ENCODE peak calls at places on chromosomes 5 and 9, in four cellular contexts. A is A549, M is HepG2, L is K562. C is an unnamed sample.

GRCh38 chr5:26568316-26568715 is 470.1 kb downstream of the CDH9 start:
- DNase-seq in L (no peak), M (no peak), A (no peak), C (no peak)

GRCh38 chr9:98341157-98342102 is 86.0 kb upstream of the TBC1D2 start:
- DNase-seq in M (no peak), L (peak; percentile 84), A (no peak), C (no peak)

GRCh38 chr5:17817946-17818345 is 183.7 kb downstream of the TAF11L14 start:
- DNase-seq in L (no peak), A (no peak), M (no peak), C (no peak)

GRCh38 chr9:133188006-133188842 is 20.8 kb downstream of the OBP2B start:
- DNase-seq in L (peak; percentile 63), A (peak; percentile 42), M (peak; percentile 42), C (no peak)

GRCh38 chr9:95801797-95802196 is 73.7 kb upstream of the ERCC6L2 start:
- DNase-seq in A (no peak), M (no peak), L (no peak), C (no peak)

GRCh38 chr5:147576646-147577535 is 67.0 kb upstream of the DPYSL3 start:
- DNase-seq in A (peak; percentile 40), M (no peak), L (peak; percentile 8), C (no peak)

GRCh38 chr5:29231153-29231552 is 1962.3 kb upstream of the CDH6 start:
- DNase-seq in L (no peak), A (no peak), M (no peak), C (no peak)

GRCh38 chr5:159907689-159908088 is 8.6 kb upstream of the ADRA1B start:
- DNase-seq in A (peak; percentile 80), L (no peak), M (no peak), C (no peak)

GRCh38 chr9:117425562-117425961 is 10.7 kb upstream of the ASTN2 start:
- DNase-seq in M (no peak), A (no peak), L (no peak), C (no peak)

GRCh38 chr5:31196309-31196708 is 2.8 kb downstream of the CDH6 start:
- DNase-seq in A (peak; percentile 20), L (no peak), M (peak; percentile 9), C (no peak)

GRCh38 chr9:80797841-80798688 is 891.3 kb downstream of the TLE1 start:
- DNase-seq in M (no peak), L (no peak), A (no peak), C (no peak)

GRCh38 chr9:21454149-21454548 is 13.9 kb downstream of the IFNA1 start:
- DNase-seq in A (no peak), L (no peak), M (no peak), C (no peak)

GRCh38 chr5:74895906-74896305 is 29.7 kb upstream of the FAM169A start:
- DNase-seq in M (no peak), L (no peak), A (peak; percentile 18), C (no peak)

GRCh38 chr5:5826911-5827310 is 404.4 kb downstream of the ICE1 start:
- DNase-seq in M (no peak), L (no peak), A (no peak), C (no peak)

GRCh38 chr5:151745071-151745705 is 13.2 kb downstream of the ATOX1 start:
- DNase-seq in L (no peak), A (no peak), M (no peak), C (peak; percentile 71)

GRCh38 chr9:112174965-112175795 is at the start of gene SUSD1:
- DNase-seq in L (peak; percentile 91), A (peak; percentile 35), M (peak; percentile 31), C (no peak)

GRCh38 chr9:129570450-129571297 is 50.2 kb downstream of the C9orf50 start:
- DNase-seq in A (peak; percentile 95), M (peak; percentile 75), L (peak; percentile 76), C (no peak)

GRCh38 chr5:82641362-82641988 is 363.3 kb upstream of the RPS23 start:
- DNase-seq in M (peak; percentile 82), A (peak; percentile 76), L (peak; percentile 49), C (peak; percentile 19)

GRCh38 chr9:100106616-100107015 is 7.6 kb downstream of the INVS start:
- DNase-seq in L (no peak), M (no peak), A (no peak), C (no peak)

GRCh38 chr5:50623666-50624065 is 42.8 kb upstream of the PARP8 start:
- DNase-seq in A (no peak), L (no peak), M (no peak), C (no peak)

GRCh38 chr9:21890696-21891095 is 88.3 kb downstream of the MTAP start:
- DNase-seq in L (no peak), A (no peak), M (no peak), C (no peak)

GRCh38 chr5:95759634-95760033 is 28.5 kb downstream of the RHOBTB3 start:
- DNase-seq in M (peak; percentile 95), L (no peak), A (peak; percentile 73), C (no peak)

GRCh38 chr9:119838210-119838609 is 469.0 kb upstream of the BRINP1 start:
- DNase-seq in L (no peak), A (no peak), M (no peak), C (no peak)

GRCh38 chr9:95506692-95507455 is 9.9 kb downstream of the PTCH1 start:
- DNase-seq in M (peak; percentile 47), L (peak; percentile 24), A (peak; percentile 65), C (no peak)

GRCh38 chr9:128505414-128505765 is 871 bp downstream of the GLE1 start:
- DNase-seq in A (no peak), L (no peak), M (no peak), C (no peak)
- TF ChIP-seq CHD4 in A (no peak), L (no peak), M (no peak), C (no peak)

GRCh38 chr5:148623741-148624140 is 30.6 kb downstream of the HTR4 start:
- DNase-seq in L (no peak), M (no peak), A (no peak), C (no peak)
- TF ChIP-seq CHD4 in L (no peak), M (no peak), A (no peak), C (no peak)

GRCh38 chr9:89277043-89277442 is 34.0 kb upstream of the CKS2 start:
- DNase-seq in L (no peak), A (no peak), M (no peak), C (no peak)

GRCh38 chr9:89278551-89278950 is 32.4 kb upstream of the CKS2 start:
- DNase-seq in L (no peak), A (peak; percentile 16), M (no peak), C (no peak)

GRCh38 chr9:89281106-89281505 is 29.9 kb upstream of the CKS2 start:
- DNase-seq in A (no peak), M (no peak), L (no peak), C (no peak)

GRCh38 chr9:89277454-89277853 is 33.5 kb upstream of the CKS2 start:
- DNase-seq in A (no peak), M (no peak), L (no peak), C (peak; percentile 9)

GRCh38 chr9:89278997-89279739 is 31.8 kb upstream of the CKS2 start:
- DNase-seq in M (peak; percentile 45), L (no peak), A (peak; percentile 51), C (no peak)
- TF ChIP-seq CHD4 in M (no peak), L (no peak), A (no peak), C (no peak)

DNA sequence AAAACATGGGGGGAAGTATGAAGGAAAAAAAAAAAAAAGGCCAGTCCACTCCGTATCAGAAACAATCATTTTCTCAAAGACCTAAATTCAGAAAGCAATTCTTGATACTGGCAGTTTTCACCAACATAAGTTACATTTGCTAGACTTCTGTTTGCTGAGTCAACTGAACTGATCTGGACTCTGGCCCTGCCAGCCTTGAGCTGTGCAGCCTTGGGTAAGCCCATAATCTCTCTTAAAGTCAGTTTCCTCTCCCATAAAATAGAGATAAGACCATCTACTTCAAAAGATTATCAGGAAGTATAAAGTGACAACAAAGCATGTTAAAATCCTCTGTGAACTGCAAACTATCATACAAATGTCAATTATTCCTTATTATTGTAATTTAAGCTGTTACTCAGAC is 106.8 kb downstream of the MAPKAP1 start:
- DNase-seq in L (no peak), A (no peak), M (peak; percentile 55), C (no peak)
- TF ChIP-seq CHD4 in L (no peak), A (no peak), M (no peak), C (no peak)

GRCh38 chr9:91191443-91192378 is 170.0 kb downstream of the AUH start:
- DNase-seq in M (no peak), A (no peak), L (no peak), C (no peak)

GRCh38 chr9:91192785-91193657 is 168.7 kb downstream of the AUH start:
- DNase-seq in M (peak; percentile 95), L (peak; percentile 79), A (peak; percentile 96), C (no peak)

GRCh38 chr9:91192379-91192775 is 169.3 kb downstream of the AUH start:
- DNase-seq in A (no peak), M (peak; percentile 30), L (no peak), C (no peak)

GRCh38 chr9:91195372-91196012 is 166.2 kb downstream of the AUH start:
- DNase-seq in L (no peak), A (no peak), M (peak; percentile 28), C (no peak)

DNA sequence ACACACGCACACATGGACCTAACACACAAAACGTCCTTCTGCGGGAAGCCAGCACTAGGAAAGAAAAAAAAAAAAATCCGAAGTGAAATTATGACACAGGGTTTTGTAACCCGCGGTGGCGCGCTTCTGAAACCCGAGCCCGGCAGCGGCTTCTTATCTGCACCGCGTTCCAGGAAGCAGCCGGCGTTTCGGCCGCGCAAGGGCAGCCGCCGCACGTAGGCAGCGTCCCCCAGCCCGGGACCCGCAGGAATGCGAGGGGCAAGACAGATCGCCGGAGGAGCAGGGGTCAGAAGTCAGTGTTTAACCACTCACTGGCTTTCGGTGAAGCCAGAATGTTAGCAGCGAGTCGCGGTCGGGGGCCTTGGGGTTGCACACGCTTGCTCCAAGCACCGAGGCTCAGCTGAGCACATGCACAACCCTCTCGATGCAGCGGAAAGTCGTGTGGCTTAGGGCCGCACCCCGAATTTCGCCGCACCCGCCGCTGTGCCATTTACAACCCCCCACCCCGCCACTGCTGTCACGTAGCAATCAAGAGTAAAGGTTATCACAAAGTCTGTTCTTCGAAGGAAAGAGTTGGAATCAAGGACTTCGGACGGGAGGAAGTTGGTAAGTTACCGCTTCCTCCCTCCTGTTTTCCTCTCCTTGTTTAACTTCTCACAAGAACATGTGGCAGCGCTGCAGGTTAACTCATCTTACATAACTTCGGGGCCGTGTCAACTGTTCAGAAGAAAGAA is 167.9 kb downstream of the AUH start:
- DNase-seq in M (peak; percentile 93), L (peak; percentile 80), A (peak; percentile 77), C (no peak)
- TF ChIP-seq CHD4 in M (no peak), L (no peak), A (no peak), C (no peak)

DNA sequence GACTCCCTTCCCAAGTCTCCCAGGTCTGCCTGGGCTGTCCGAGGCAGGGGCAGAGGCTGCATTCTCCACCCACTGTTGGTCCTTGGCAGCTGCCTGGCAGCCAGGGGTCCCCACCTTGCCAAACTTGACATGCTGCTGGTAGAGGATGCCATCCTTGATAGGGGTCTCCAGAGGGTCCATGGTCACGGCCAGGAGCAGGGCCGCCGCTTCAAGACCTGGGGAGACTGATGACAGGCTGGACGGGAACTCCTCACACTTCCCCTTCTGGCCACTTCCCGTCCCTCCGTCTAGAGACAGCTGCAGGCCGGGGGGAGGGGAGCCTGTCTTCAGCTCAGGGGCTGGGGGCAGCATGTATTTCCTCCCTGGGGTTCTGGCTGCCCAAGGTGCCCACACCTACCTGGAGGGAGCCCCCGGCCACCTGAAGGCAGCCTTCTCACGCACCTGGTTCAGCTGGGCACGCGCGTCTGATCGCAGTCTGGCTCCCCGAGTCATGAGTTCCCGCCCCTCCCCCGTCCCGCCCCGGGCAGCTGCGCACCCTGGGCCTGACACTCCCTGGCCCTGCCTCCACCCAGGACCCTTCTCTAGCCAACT is at the start of gene DOK3:
- DNase-seq in A (no peak), M (no peak), L (peak; percentile 66), C (no peak)
- TF ChIP-seq CHD4 in A (no peak), M (no peak), L (no peak), C (no peak)

C was measured in GM12878.